ENCODE peak calls at places on chromosome 12, in eight cellular contexts. One of them, this sample, is unnamed.

GRCh38 chr12:100127766-100128508 is 14.7 kb downstream of the BLTP3B start:
- DNase-seq in K562: no peak
- DNase-seq in T-cell: no peak
- DNase-seq in non-pigmented ciliary epithelial cell: no peak
- DNase-seq in hippocampal formation: no peak
- DNase-seq in activated T-helper 1 cell treated with Interleukin-2 at 50 U/mL for 16 hours: no peak
- DNase-seq in glutamatergic neuron: no peak
- DNase-seq in NCI-H146: no peak
- DNase-seq in this sample: no peak

GRCh38 chr12:87931764-87932163 is 97.4 kb downstream of the C12orf50 start:
- DNase-seq in K562: no peak
- DNase-seq in T-cell: no peak
- DNase-seq in non-pigmented ciliary epithelial cell: peak; percentile 28
- DNase-seq in hippocampal formation: no peak
- DNase-seq in activated T-helper 1 cell treated with Interleukin-2 at 50 U/mL for 16 hours: no peak
- DNase-seq in glutamatergic neuron: no peak
- DNase-seq in NCI-H146: no peak
- DNase-seq in this sample: no peak

GRCh38 chr12:3365416-3366385 is 125.3 kb upstream of the PRMT8 start:
- DNase-seq in K562: peak; percentile 12
- DNase-seq in T-cell: no peak
- DNase-seq in non-pigmented ciliary epithelial cell: no peak
- DNase-seq in hippocampal formation: no peak
- DNase-seq in activated T-helper 1 cell treated with Interleukin-2 at 50 U/mL for 16 hours: no peak
- DNase-seq in glutamatergic neuron: peak; percentile 45
- DNase-seq in NCI-H146: peak; percentile 85
- DNase-seq in this sample: peak; percentile 78

GRCh38 chr12:102120886-102121285 is 903 bp downstream of the PARPBP start:
- DNase-seq in K562: peak; percentile 19
- DNase-seq in T-cell: no peak
- DNase-seq in non-pigmented ciliary epithelial cell: no peak
- DNase-seq in hippocampal formation: no peak
- DNase-seq in activated T-helper 1 cell treated with Interleukin-2 at 50 U/mL for 16 hours: no peak
- DNase-seq in glutamatergic neuron: no peak
- DNase-seq in NCI-H146: peak; percentile 23
- DNase-seq in this sample: no peak

GRCh38 chr12:108685469-108686247 is 45.7 kb downstream of the CORO1C start:
- DNase-seq in K562: no peak
- DNase-seq in T-cell: no peak
- DNase-seq in non-pigmented ciliary epithelial cell: no peak
- DNase-seq in hippocampal formation: no peak
- DNase-seq in activated T-helper 1 cell treated with Interleukin-2 at 50 U/mL for 16 hours: no peak
- DNase-seq in glutamatergic neuron: no peak
- DNase-seq in NCI-H146: no peak
- DNase-seq in this sample: no peak

GRCh38 chr12:44930972-44931600 is 55.0 kb upstream of the NELL2 start:
- DNase-seq in K562: peak; percentile 19
- DNase-seq in T-cell: no peak
- DNase-seq in non-pigmented ciliary epithelial cell: peak; percentile 34
- DNase-seq in hippocampal formation: no peak
- DNase-seq in activated T-helper 1 cell treated with Interleukin-2 at 50 U/mL for 16 hours: no peak
- DNase-seq in glutamatergic neuron: no peak
- DNase-seq in NCI-H146: peak; percentile 58
- DNase-seq in this sample: peak; percentile 33

GRCh38 chr12:26471560-26471959 is 276.2 kb downstream of the SSPN start:
- DNase-seq in K562: no peak
- DNase-seq in T-cell: no peak
- DNase-seq in non-pigmented ciliary epithelial cell: no peak
- DNase-seq in hippocampal formation: no peak
- DNase-seq in activated T-helper 1 cell treated with Interleukin-2 at 50 U/mL for 16 hours: no peak
- DNase-seq in glutamatergic neuron: no peak
- DNase-seq in NCI-H146: no peak
- DNase-seq in this sample: peak; percentile 14

GRCh38 chr12:112962561-112962960 is 15.8 kb upstream of the OAS2 start:
- DNase-seq in K562: no peak
- DNase-seq in T-cell: no peak
- DNase-seq in non-pigmented ciliary epithelial cell: no peak
- DNase-seq in hippocampal formation: no peak
- DNase-seq in activated T-helper 1 cell treated with Interleukin-2 at 50 U/mL for 16 hours: no peak
- DNase-seq in glutamatergic neuron: no peak
- DNase-seq in NCI-H146: no peak
- DNase-seq in this sample: no peak

GRCh38 chr12:38890102-38890501 is 15.3 kb downstream of the CPNE8 start:
- DNase-seq in K562: no peak
- DNase-seq in T-cell: no peak
- DNase-seq in non-pigmented ciliary epithelial cell: no peak
- DNase-seq in hippocampal formation: no peak
- DNase-seq in activated T-helper 1 cell treated with Interleukin-2 at 50 U/mL for 16 hours: no peak
- DNase-seq in glutamatergic neuron: no peak
- DNase-seq in NCI-H146: no peak
- DNase-seq in this sample: no peak

GRCh38 chr12:117466677-117467362 is 105.4 kb upstream of the NOS1 start:
- DNase-seq in K562: no peak
- DNase-seq in T-cell: no peak
- DNase-seq in non-pigmented ciliary epithelial cell: no peak
- DNase-seq in hippocampal formation: no peak
- DNase-seq in activated T-helper 1 cell treated with Interleukin-2 at 50 U/mL for 16 hours: no peak
- DNase-seq in glutamatergic neuron: peak; percentile 39
- DNase-seq in NCI-H146: no peak
- DNase-seq in this sample: no peak

GRCh38 chr12:131860472-131861260 is 32.5 kb downstream of the MMP17 start:
- DNase-seq in K562: peak; percentile 70
- DNase-seq in T-cell: peak; percentile 6
- DNase-seq in non-pigmented ciliary epithelial cell: no peak
- DNase-seq in hippocampal formation: no peak
- DNase-seq in activated T-helper 1 cell treated with Interleukin-2 at 50 U/mL for 16 hours: no peak
- DNase-seq in glutamatergic neuron: no peak
- DNase-seq in NCI-H146: peak; percentile 77
- DNase-seq in this sample: no peak

GRCh38 chr12:114855678-114856077 is 171.7 kb upstream of the TBX3 start:
- DNase-seq in K562: no peak
- DNase-seq in T-cell: no peak
- DNase-seq in non-pigmented ciliary epithelial cell: no peak
- DNase-seq in hippocampal formation: no peak
- DNase-seq in activated T-helper 1 cell treated with Interleukin-2 at 50 U/mL for 16 hours: no peak
- DNase-seq in glutamatergic neuron: no peak
- DNase-seq in NCI-H146: no peak
- DNase-seq in this sample: no peak

GRCh38 chr12:122205590-122205925 is 2.0 kb downstream of the B3GNT4 start:
- DNase-seq in K562: no peak
- DNase-seq in T-cell: no peak
- DNase-seq in non-pigmented ciliary epithelial cell: no peak
- DNase-seq in hippocampal formation: no peak
- DNase-seq in activated T-helper 1 cell treated with Interleukin-2 at 50 U/mL for 16 hours: no peak
- DNase-seq in glutamatergic neuron: no peak
- DNase-seq in NCI-H146: no peak
- DNase-seq in this sample: no peak

GRCh38 chr12:82089369-82090121 is 268.6 kb downstream of the CCDC59 start:
- DNase-seq in K562: no peak
- DNase-seq in T-cell: no peak
- DNase-seq in non-pigmented ciliary epithelial cell: no peak
- DNase-seq in hippocampal formation: no peak
- DNase-seq in activated T-helper 1 cell treated with Interleukin-2 at 50 U/mL for 16 hours: no peak
- DNase-seq in glutamatergic neuron: no peak
- DNase-seq in NCI-H146: peak; percentile 47
- DNase-seq in this sample: no peak

GRCh38 chr12:1457901-1458300 is 136.5 kb downstream of the FBXL14 start:
- DNase-seq in K562: no peak
- DNase-seq in T-cell: no peak
- DNase-seq in non-pigmented ciliary epithelial cell: peak; percentile 63
- DNase-seq in hippocampal formation: no peak
- DNase-seq in activated T-helper 1 cell treated with Interleukin-2 at 50 U/mL for 16 hours: no peak
- DNase-seq in glutamatergic neuron: no peak
- DNase-seq in NCI-H146: no peak
- DNase-seq in this sample: no peak

GRCh38 chr12:67068204-67068731 is 200.9 kb upstream of the CAND1 start:
- DNase-seq in K562: no peak
- DNase-seq in T-cell: no peak
- DNase-seq in non-pigmented ciliary epithelial cell: no peak
- DNase-seq in hippocampal formation: peak; percentile 6
- DNase-seq in activated T-helper 1 cell treated with Interleukin-2 at 50 U/mL for 16 hours: no peak
- DNase-seq in glutamatergic neuron: peak; percentile 25
- DNase-seq in NCI-H146: peak; percentile 44
- DNase-seq in this sample: no peak

GRCh38 chr12:94571556-94571955 is 78.8 kb downstream of the TMCC3 start:
- DNase-seq in K562: no peak
- DNase-seq in T-cell: no peak
- DNase-seq in non-pigmented ciliary epithelial cell: peak; percentile 54
- DNase-seq in hippocampal formation: no peak
- DNase-seq in activated T-helper 1 cell treated with Interleukin-2 at 50 U/mL for 16 hours: no peak
- DNase-seq in glutamatergic neuron: no peak
- DNase-seq in NCI-H146: peak; percentile 8
- DNase-seq in this sample: no peak

GRCh38 chr12:68310370-68310769 is 21.8 kb downstream of the MDM1 start:
- DNase-seq in K562: no peak
- DNase-seq in T-cell: no peak
- DNase-seq in non-pigmented ciliary epithelial cell: peak; percentile 70
- DNase-seq in hippocampal formation: no peak
- DNase-seq in activated T-helper 1 cell treated with Interleukin-2 at 50 U/mL for 16 hours: no peak
- DNase-seq in glutamatergic neuron: no peak
- DNase-seq in NCI-H146: no peak
- DNase-seq in this sample: no peak

GRCh38 chr12:56080556-56081138 is 682 bp downstream of the ERBB3 start:
- DNase-seq in K562: peak; percentile 39
- DNase-seq in T-cell: no peak
- DNase-seq in non-pigmented ciliary epithelial cell: no peak
- DNase-seq in hippocampal formation: peak; percentile 8
- DNase-seq in activated T-helper 1 cell treated with Interleukin-2 at 50 U/mL for 16 hours: no peak
- DNase-seq in glutamatergic neuron: no peak
- DNase-seq in NCI-H146: no peak
- DNase-seq in this sample: no peak

GRCh38 chr12:52434096-52434733 is at the start of gene KRT75:
- DNase-seq in K562: no peak
- DNase-seq in T-cell: no peak
- DNase-seq in non-pigmented ciliary epithelial cell: no peak
- DNase-seq in hippocampal formation: no peak
- DNase-seq in activated T-helper 1 cell treated with Interleukin-2 at 50 U/mL for 16 hours: no peak
- DNase-seq in glutamatergic neuron: no peak
- DNase-seq in NCI-H146: no peak
- DNase-seq in this sample: no peak

GRCh38 chr12:263574-263973 is 938 bp upstream of the SLC6A13 start:
- DNase-seq in K562: no peak
- DNase-seq in T-cell: no peak
- DNase-seq in non-pigmented ciliary epithelial cell: no peak
- DNase-seq in hippocampal formation: no peak
- DNase-seq in activated T-helper 1 cell treated with Interleukin-2 at 50 U/mL for 16 hours: no peak
- DNase-seq in glutamatergic neuron: no peak
- DNase-seq in NCI-H146: no peak
- DNase-seq in this sample: no peak

GRCh38 chr12:96194901-96195844 is 998 bp downstream of the ELK3 start:
- DNase-seq in K562: peak; percentile 29
- DNase-seq in T-cell: peak; percentile 60
- DNase-seq in non-pigmented ciliary epithelial cell: peak; percentile 61
- DNase-seq in hippocampal formation: peak; percentile 19
- DNase-seq in activated T-helper 1 cell treated with Interleukin-2 at 50 U/mL for 16 hours: peak; percentile 55
- DNase-seq in glutamatergic neuron: peak; percentile 57
- DNase-seq in NCI-H146: peak; percentile 24
- DNase-seq in this sample: peak; percentile 65

GRCh38 chr12:95881331-95881955 is 22.7 kb downstream of the SNRPF start:
- DNase-seq in K562: no peak
- DNase-seq in T-cell: no peak
- DNase-seq in non-pigmented ciliary epithelial cell: no peak
- DNase-seq in hippocampal formation: no peak
- DNase-seq in activated T-helper 1 cell treated with Interleukin-2 at 50 U/mL for 16 hours: no peak
- DNase-seq in glutamatergic neuron: no peak
- DNase-seq in NCI-H146: peak; percentile 51
- DNase-seq in this sample: no peak

GRCh38 chr12:62761658-62762057 is 173.3 kb downstream of the PPM1H start:
- DNase-seq in K562: no peak
- DNase-seq in T-cell: no peak
- DNase-seq in non-pigmented ciliary epithelial cell: no peak
- DNase-seq in hippocampal formation: no peak
- DNase-seq in activated T-helper 1 cell treated with Interleukin-2 at 50 U/mL for 16 hours: no peak
- DNase-seq in glutamatergic neuron: no peak
- DNase-seq in NCI-H146: no peak
- DNase-seq in this sample: no peak

GRCh38 chr12:69254046-69254445 is 14.7 kb downstream of the CPSF6 start:
- DNase-seq in K562: peak; percentile 34
- DNase-seq in T-cell: no peak
- DNase-seq in non-pigmented ciliary epithelial cell: no peak
- DNase-seq in hippocampal formation: no peak
- DNase-seq in activated T-helper 1 cell treated with Interleukin-2 at 50 U/mL for 16 hours: no peak
- DNase-seq in glutamatergic neuron: no peak
- DNase-seq in NCI-H146: peak; percentile 6
- DNase-seq in this sample: no peak